ENCODE peak calls at places on chromosome 12, in seven cellular contexts. M is mesendoderm, D is neuronal stem cell, J is mesenchymal stem cell, S is H9, B is trophoblast cell, Z is H1. F is an unnamed sample.

GRCh38 chr12:58087428-58088117 is 146.2 kb downstream of the ATP23 start:
- DNase-seq in S (peak; percentile 55), J (no peak), D (no peak), Z (no peak), B (peak; percentile 42), M (peak; percentile 14), F (no peak)

GRCh38 chr12:53754633-53755261 is 3.0 kb upstream of the CISTR start:
- DNase-seq in J (peak; percentile 41), M (no peak), Z (no peak), S (no peak), D (no peak), B (no peak), F (peak; percentile 52)

GRCh38 chr12:130775953-130776856 is 60.1 kb upstream of the RIMBP2 start:
- DNase-seq in M (peak; percentile 90), B (peak; percentile 66), J (peak; percentile 88), S (peak; percentile 89), Z (peak; percentile 71), D (no peak), F (peak; percentile 88)

GRCh38 chr12:112734859-112735258 is 56.7 kb upstream of the RPH3A start:
- DNase-seq in J (no peak), S (no peak), D (no peak), M (no peak), Z (no peak), B (no peak), F (no peak)

GRCh38 chr12:132182711-132183365 is 38.6 kb downstream of the NOC4L start:
- DNase-seq in S (no peak), Z (no peak), D (no peak), J (no peak), M (no peak), B (no peak), F (no peak)

GRCh38 chr12:12365442-12365802 is 8.5 kb downstream of the BORCS5 start:
- DNase-seq in M (no peak), S (no peak), J (no peak), B (no peak), D (no peak), Z (no peak), F (no peak)

GRCh38 chr12:69410571-69410970 is 51.0 kb downstream of the YEATS4 start:
- DNase-seq in D (no peak), M (no peak), S (no peak), J (no peak), B (peak; percentile 85), Z (no peak), F (no peak)

GRCh38 chr12:40208707-40209106 is 16.1 kb upstream of the LRRK2 start:
- DNase-seq in B (peak; percentile 17), Z (no peak), M (no peak), S (no peak), D (no peak), J (no peak), F (no peak)

GRCh38 chr12:57893460-57894353 is 47.2 kb upstream of the CTDSP2 start:
- DNase-seq in J (peak; percentile 97), S (peak; percentile 61), Z (no peak), M (peak; percentile 59), B (peak; percentile 14), D (no peak), F (peak; percentile 91)

GRCh38 chr12:4997939-4998338 is 45.7 kb upstream of the KCNA5 start:
- DNase-seq in S (no peak), M (peak; percentile 34), D (no peak), J (peak; percentile 24), Z (no peak), B (no peak), F (peak; percentile 83)

GRCh38 chr12:88108021-88108420 is 33.9 kb downstream of the CEP290 start:
- DNase-seq in J (no peak), D (no peak), Z (no peak), B (no peak), S (no peak), M (no peak), F (peak; percentile 28)

DNA sequence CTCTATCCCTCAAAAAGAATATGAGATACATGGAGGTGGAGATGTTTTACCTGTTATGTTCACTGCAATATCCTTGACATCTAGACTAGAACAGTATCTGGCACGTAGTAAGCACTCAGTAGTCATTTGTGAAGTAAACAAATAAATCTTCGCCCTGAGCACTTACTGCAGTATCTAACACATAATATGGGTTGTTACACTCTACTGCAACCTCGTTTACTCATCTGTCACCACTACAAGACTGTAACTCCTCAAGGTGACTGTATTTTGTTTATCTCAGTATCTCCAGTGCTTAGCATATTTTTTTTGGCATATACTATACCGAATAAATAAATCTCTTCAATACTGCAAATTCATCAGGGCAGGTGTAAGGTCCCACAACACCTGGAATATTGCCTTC is 66.1 kb downstream of the WASHC3 start:
- DNase-seq in B (no peak), J (no peak), D (no peak), S (no peak), Z (no peak), M (no peak), F (no peak)
- H3K18ac ChIP-seq in B (no peak overlapping the region), J (no peak overlapping the region), D (no peak overlapping the region), S (no peak overlapping the region), Z (no peak overlapping the region), M (no peak overlapping the region), F (no peak overlapping the region)

DNA sequence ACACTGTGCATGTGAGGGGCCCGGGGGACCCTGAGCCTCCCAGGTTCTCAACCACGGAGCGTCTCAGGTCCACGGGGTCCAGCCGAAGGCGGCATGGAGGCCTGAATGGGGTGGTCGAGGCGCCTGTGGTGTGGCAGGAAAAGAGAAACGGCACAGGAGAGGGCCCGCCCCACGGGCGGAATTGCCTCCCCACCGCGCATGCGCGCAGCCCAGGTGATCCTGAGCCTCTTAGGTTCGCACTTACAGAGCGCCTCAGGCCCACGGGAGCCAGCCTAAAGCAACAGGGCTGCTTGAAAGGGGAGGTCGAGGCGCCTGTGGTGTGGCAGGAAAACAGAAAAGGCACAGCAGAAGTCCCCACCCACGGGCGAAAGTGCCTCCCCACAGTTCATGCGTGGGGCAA is 311.0 kb downstream of the ALG10 start:
- DNase-seq in Z (no peak), M (no peak), B (no peak), J (no peak), D (no peak), S (no peak), F (no peak)
- H3K18ac ChIP-seq in Z (no peak overlapping the region), M (no peak overlapping the region), B (no peak overlapping the region), J (no peak overlapping the region), D (no peak overlapping the region), S (no peak overlapping the region), F (no peak overlapping the region)

DNA sequence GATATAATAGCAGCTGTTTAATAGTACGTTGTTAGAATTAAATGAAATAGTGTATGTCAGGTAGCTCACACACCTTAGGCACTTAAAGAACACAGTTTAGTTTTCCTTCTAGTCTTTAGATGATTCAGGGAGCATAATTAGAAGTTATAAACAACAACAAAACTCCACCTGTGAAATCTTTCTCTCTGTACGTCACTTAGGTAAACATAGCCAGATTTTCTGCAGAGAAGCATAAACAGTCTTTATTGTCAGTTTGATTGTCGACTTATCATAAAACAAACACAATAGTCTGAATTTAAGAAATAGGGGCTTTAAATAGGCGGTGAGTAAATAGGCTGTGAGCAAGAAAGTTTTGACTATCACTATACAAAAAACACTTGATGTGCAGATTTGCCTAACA is 84.6 kb upstream of the PKP2 start:
- DNase-seq in S (no peak), B (no peak), Z (no peak), D (no peak), J (no peak), M (no peak), F (no peak)
- H3K18ac ChIP-seq in S (no peak overlapping the region), B (no peak overlapping the region), Z (no peak overlapping the region), D (no peak overlapping the region), J (no peak overlapping the region), M (no peak overlapping the region), F (no peak overlapping the region)

DNA sequence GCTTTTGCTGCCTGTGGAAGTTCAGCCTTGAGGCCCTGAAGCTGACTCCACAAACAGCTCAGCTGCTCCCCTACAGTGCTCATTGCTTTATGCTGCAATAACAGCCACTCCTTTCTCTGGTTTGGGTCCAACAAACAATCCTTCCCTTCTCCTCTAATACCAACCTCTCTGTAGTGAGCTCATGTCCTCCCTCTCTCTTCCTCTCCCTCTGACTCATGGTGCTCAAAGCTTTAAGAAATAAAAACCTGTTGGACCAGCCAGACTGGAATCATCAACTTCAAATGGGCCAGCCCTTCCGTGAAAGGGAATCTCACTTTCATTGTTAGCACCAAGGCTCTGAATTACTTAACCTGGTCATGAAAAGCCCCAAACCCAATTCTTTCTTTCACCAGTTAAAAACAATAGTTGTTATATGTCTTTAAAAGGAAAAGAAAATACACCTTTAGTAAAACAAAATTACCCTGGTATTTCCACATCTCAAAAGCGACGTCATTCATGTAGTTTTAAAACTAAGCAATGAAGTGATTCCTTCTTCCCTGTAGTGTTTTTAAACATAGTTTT is 126.4 kb downstream of the DUSP6 start:
- DNase-seq in D (no peak), B (peak; percentile 98), S (peak; percentile 65), M (peak; percentile 94), J (peak; percentile 74), Z (no peak), F (peak; percentile 93)
- H3K18ac ChIP-seq in D (no peak overlapping the region), B (no peak overlapping the region), S (peak overlapping the region; percentile 66), M (peak overlapping the region; percentile 44), J (peak overlapping the region; percentile 52), Z (peak overlapping the region; percentile 42), F (peak overlapping the region; percentile 42)

DNA sequence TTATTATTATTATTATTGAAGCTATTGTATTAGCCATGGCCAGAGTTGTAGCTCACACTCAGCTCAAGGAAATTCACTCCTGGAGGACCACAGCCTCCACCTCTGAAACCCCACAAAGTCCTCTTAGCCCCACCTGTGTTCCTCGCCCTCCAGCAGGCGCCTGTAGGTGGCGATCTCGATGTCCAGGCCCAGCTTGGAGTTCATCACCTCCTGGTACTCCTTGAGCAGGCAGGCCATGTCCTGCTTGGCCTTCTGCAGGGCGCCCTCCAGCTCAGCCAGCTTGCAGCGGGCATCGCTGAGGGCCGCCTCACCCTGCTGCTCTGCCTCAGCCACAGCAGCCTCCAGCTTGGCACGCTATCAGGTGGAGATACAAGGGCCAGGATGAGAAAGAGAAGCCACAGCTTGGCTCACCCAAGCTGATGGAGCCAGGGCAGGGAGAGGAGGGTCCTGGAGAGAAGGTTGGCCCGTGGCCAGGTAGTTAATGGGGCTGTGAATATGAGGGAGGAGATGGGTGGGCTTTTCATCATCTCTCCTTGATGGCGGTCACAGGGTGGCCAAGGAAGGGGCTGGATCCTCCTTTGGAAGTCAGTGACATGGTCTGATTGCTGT is 5.1 kb downstream of the KRT85 start:
- DNase-seq in S (peak; percentile 73), Z (peak; percentile 60), B (no peak), M (peak; percentile 13), J (no peak), D (no peak), F (no peak)
- H3K18ac ChIP-seq in S (no peak overlapping the region), Z (no peak overlapping the region), B (no peak overlapping the region), M (no peak overlapping the region), J (no peak overlapping the region), D (no peak overlapping the region), F (no peak overlapping the region)

GRCh38 chr12:111672822-111673381 is 12.9 kb downstream of the BRAP start:
- DNase-seq in J (no peak), D (no peak), B (no peak), M (no peak), Z (no peak), S (no peak), F (no peak)
- H3K18ac ChIP-seq in J (no peak overlapping the region), D (no peak overlapping the region), B (no peak overlapping the region), M (no peak overlapping the region), Z (no peak overlapping the region), S (no peak overlapping the region), F (no peak overlapping the region)